ENCODE peak calls at places on chromosomes 11 and 22, in four cellular contexts. Y is dorsolateral prefrontal cortex; L is activated CD4-positive, alpha-beta T cell treated with anti-CD3 and anti-CD28 coated beads, Interleukin-2, amount 50 U/mL, for 24 hours; U is HEK293T. V is an unnamed sample.
A peak's percentile ranks its signal among the peaks of the same experiment; 100 is the strongest.

GRCh38 chr22:32076726-32077550 is 33.9 kb downstream of the SLC5A1 start:
- DNase-seq in Y (no peak), L (no peak), U (no peak), V (no peak)

GRCh38 chr11:12185106-12185690 is 74.8 kb downstream of the MICAL2 start:
- DNase-seq in Y (no peak), L (no peak), U (no peak), V (no peak)

GRCh38 chr11:72821221-72821919 is 7.2 kb downstream of the ATG16L2 start:
- DNase-seq in Y (peak; percentile 45), L (no peak), U (no peak), V (no peak)

GRCh38 chr11:75734491-75735180 is 17.0 kb downstream of the MOGAT2 start:
- DNase-seq in Y (no peak), L (no peak), U (no peak), V (no peak)

GRCh38 chr22:17407643-17408042 is 38.4 kb downstream of the CECR2 start:
- DNase-seq in Y (no peak), L (no peak), U (no peak), V (no peak)

GRCh38 chr11:68412593-68413475 is 47.7 kb upstream of the PPP6R3 start:
- DNase-seq in Y (no peak), L (no peak), U (no peak), V (no peak)

GRCh38 chr11:116190206-116190605 is 582.6 kb downstream of the BUD13 start:
- DNase-seq in Y (no peak), L (no peak), U (no peak), V (no peak)

GRCh38 chr11:85756401-85757200 is 54.3 kb downstream of the SYTL2 start:
- DNase-seq in Y (no peak), L (no peak), U (no peak), V (no peak)

GRCh38 chr22:29762263-29762662 is 4.5 kb downstream of the ZMAT5 start:
- DNase-seq in Y (no peak), L (no peak), U (no peak), V (peak; percentile 67)

GRCh38 chr11:45332486-45332934 is 46.4 kb upstream of the SYT13 start:
- DNase-seq in Y (no peak), L (no peak), U (peak; percentile 73), V (peak; percentile 64)

GRCh38 chr11:9386086-9386485 is 1.6 kb downstream of the IPO7 start:
- DNase-seq in Y (no peak), L (no peak), U (no peak), V (no peak)

GRCh38 chr11:10742460-10743208 is 8.4 kb upstream of the CTR9 start:
- DNase-seq in Y (no peak), L (no peak), U (no peak), V (no peak)

GRCh38 chr22:44371741-44372525 is 59.2 kb upstream of the SHISAL1 start:
- DNase-seq in Y (no peak), L (no peak), U (no peak), V (no peak)

GRCh38 chr11:35905901-35906661 is 37.8 kb upstream of the LDLRAD3 start:
- DNase-seq in Y (no peak), L (no peak), U (no peak), V (no peak)

GRCh38 chr22:30863161-30863833 is 105.3 kb downstream of the MORC2 start:
- DNase-seq in Y (peak; percentile 56), L (no peak), U (peak; percentile 5), V (no peak)

V was measured in A549.